ENCODE peak calls at places on chromosomes 2 and 18, in four cellular contexts. M is mucosa of descending colon, K is hepatocyte, B is vagina. N is an unnamed sample. For H3K4me1, the result is how much of the 10 kb centered on the place peaks cover.

GRCh38 chr2:152445791-152446201 is 110.8 kb downstream of the FMNL2 start:
- DNase-seq in B (no peak), K (no peak), M (no peak), N (no peak)

GRCh38 chr2:144356402-144356801 is 163.5 kb downstream of the ZEB2 start:
- DNase-seq in M (no peak), B (no peak), K (no peak), N (no peak)

GRCh38 chr18:40874233-40874632 is 1080.8 kb upstream of the PIK3C3 start:
- DNase-seq in M (no peak), B (no peak), K (no peak), N (no peak)

GRCh38 chr2:7595181-7595580 is 678.0 kb downstream of the RNF144A start:
- DNase-seq in M (no peak), K (no peak), B (no peak), N (no peak)

GRCh38 chr2:189178726-189179606 is 595 bp downstream of the COL5A2 start:
- DNase-seq in B (no peak), M (no peak), K (peak), N (no peak)

GRCh38 chr2:105409717-105410116 is 10.9 kb upstream of the FHL2 start:
- DNase-seq in K (peak), M (no peak), B (no peak), N (no peak)

GRCh38 chr2:237511885-237512405 is 24.9 kb downstream of the MLPH start:
- DNase-seq in K (no peak), M (no peak), B (no peak), N (no peak)

GRCh38 chr2:45595724-45596435 is 15.2 kb downstream of the SRBD1 start:
- DNase-seq in B (no peak), M (no peak), K (no peak), N (peak)

GRCh38 chr2:240432430-240432819 is 3.0 kb upstream of the GPC1 start:
- DNase-seq in M (no peak), K (no peak), B (peak), N (no peak)

GRCh38 chr18:8121091-8121490 is 488.1 kb upstream of the RAB12 start:
- DNase-seq in B (no peak), K (no peak), M (no peak), N (no peak)

GRCh38 chr18:74497308-74497640 is 1.1 kb downstream of the CNDP2 start:
- DNase-seq in B (no peak), M (no peak), K (no peak), N (no peak)

GRCh38 chr2:46311651-46312223 is 14.5 kb downstream of the EPAS1 start:
- DNase-seq in B (no peak), K (no peak), M (no peak), N (no peak)

GRCh38 chr2:69631402-69631801 is 12.1 kb downstream of the AAK1 start:
- DNase-seq in K (no peak), M (no peak), B (no peak), N (no peak)

GRCh38 chr2:100682536-100682935 is 119.7 kb downstream of the PDCL3 start:
- DNase-seq in K (no peak), M (no peak), B (peak), N (no peak)

GRCh38 chr2:28250006-28250405 is 142.7 kb upstream of the FOSL2 start:
- DNase-seq in M (no peak), B (no peak), K (peak), N (no peak)

GRCh38 chr2:29460191-29460590 is 345.0 kb downstream of the CLIP4 start:
- DNase-seq in M (no peak), B (no peak), K (no peak), N (no peak)

GRCh38 chr2:24852026-24852425 is 58.8 kb downstream of the CENPO start:
- DNase-seq in K (no peak), B (no peak), M (no peak), N (no peak)

GRCh38 chr2:88903744-88904353 is 212.4 kb downstream of the RPIA start:
- DNase-seq in B (no peak), M (no peak), K (no peak), N (no peak)

GRCh38 chr2:43075054-43075593 is 151.3 kb downstream of the ZFP36L2 start:
- DNase-seq in M (no peak), B (peak), K (peak), N (peak)

GRCh38 chr18:79576686-79577351 is 102.8 kb upstream of the CTDP1 start:
- DNase-seq in M (peak), K (peak), B (no peak), N (peak)

GRCh38 chr18:44898536-44898935 is 217.8 kb downstream of the SETBP1 start:
- DNase-seq in M (no peak), B (no peak), K (no peak), N (no peak)

GRCh38 chr2:34652636-34653035 is 1053.5 kb upstream of the FAM98A start:
- DNase-seq in K (peak), B (no peak), M (no peak), N (no peak)

GRCh38 chr2:223226264-223226663 is 174.3 kb downstream of the KCNE4 start:
- DNase-seq in M (no peak), K (no peak), B (no peak), N (no peak)

GRCh38 chr2:95277246-95277906 is 3.1 kb downstream of the PROM2 start:
- DNase-seq in B (no peak), M (peak), K (no peak), N (peak)

GRCh38 chr2:177889812-177890460 is 182.6 kb downstream of the PDE11A start:
- DNase-seq in B (no peak), M (no peak), K (no peak), N (no peak)

DNA sequence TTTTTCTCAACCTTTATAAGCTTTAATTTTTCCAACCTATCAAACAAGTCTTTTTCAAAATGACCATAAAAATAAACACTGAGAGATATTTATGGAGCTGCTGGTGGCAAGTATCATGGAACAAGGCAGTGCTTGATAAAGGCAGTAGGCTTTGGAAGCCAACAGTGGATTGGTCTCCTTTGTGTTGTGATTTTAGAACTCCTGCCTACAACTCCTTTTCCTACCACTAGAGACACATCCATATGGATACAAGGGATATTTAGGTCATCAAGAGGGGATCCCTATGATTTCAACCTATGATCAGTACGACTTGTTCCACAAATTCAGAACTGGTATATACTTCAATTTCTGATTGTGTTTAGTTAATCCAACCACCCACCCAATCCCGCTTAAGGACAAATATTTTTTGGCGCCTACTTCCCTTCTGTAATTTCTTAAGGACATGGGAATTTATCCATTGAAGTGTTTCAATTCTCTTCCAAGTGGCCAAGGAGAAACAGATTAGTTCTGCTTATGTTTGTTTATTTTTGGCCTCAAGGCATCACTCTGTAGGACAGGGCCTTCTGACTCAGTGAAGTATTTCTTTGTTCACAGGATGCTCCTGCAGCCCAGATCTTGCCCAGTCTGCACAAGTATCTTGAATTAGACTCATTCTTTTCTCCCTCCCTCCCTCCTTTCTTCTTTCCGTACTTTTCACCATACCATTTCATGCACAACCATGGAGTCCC is 2119.6 kb upstream of the PIK3C3 start:
- DNase-seq in B (no peak), K (no peak), M (no peak), N (no peak)
- TF ChIP-seq CTCF in B (no peak), K (no peak), M (no peak), N (no peak)

GRCh38 chr2:219000569-219000960 is 7.3 kb upstream of the CRYBA2 start:
- DNase-seq in K (no peak), B (no peak), M (no peak), N (peak)

GRCh38 chr2:218999881-219000568 is 6.8 kb upstream of the CRYBA2 start:
- DNase-seq in K (peak), B (no peak), M (no peak), N (peak)

GRCh38 chr2:218998414-218999002 is 5.3 kb upstream of the CRYBA2 start:
- DNase-seq in M (peak), K (no peak), B (no peak), N (no peak)

GRCh38 chr2:218997730-218998129 is 4.5 kb upstream of the CRYBA2 start:
- DNase-seq in K (no peak), M (no peak), B (no peak), N (no peak)

DNA sequence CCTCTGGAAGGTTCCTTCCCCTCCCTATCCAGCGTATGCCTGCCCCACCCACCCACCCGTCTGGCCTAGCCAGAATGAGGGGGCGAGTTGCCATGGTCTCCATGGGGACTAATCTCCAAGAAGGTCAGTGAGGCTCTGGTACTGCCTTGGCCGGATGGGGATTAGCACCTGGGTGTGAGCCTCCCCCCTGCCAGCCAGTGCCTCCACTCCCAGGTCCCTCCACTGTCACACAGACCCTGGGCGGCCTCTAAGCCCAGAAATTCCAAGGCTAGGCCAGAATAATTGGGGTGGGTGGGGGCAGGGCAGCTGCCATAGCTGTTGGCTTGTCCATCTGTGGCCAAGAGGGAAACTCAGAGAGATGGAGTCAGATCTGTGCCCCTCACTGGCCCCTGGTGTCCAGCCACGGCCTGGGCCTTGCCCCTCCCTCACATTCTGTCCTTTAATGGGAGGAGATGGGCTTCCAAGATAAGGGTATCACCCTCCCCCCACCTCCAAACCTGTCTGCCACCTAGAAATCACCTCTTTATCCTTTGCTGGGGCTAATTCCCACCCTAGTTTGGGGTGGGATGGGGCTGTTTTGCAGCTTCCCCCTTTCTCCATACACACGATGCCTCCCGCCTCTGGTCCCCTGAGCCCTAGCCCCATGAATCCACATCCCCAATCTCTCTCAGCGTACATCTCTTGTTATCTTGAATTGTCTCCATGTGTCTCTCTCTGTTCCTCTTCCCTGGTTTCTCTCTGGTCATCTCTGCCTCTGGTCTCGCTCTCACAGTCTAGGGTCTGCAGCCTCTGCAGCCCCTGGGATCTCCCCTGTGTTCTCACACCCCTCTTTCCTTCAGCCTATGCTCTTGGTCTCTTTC is 6.0 kb upstream of the CRYBA2 start:
- DNase-seq in M (no peak), B (no peak), K (no peak), N (no peak)
- H3K4me1 ChIP-seq in M (under half), B (under half), K (under half), N (under half)

GRCh38 chr2:98683728-98684127 is 47.2 kb downstream of the MGAT4A start:
- DNase-seq in K (no peak), B (no peak), M (no peak), N (no peak)
- TF ChIP-seq CTCF in K (no peak), B (no peak), M (no peak), N (no peak)

GRCh38 chr18:48947583-48947982 is 3.2 kb downstream of the SMAD7 start:
- DNase-seq in B (no peak), M (peak), K (peak), N (no peak)
- H3K4me1 ChIP-seq in B (half or more), M (under half), K (under half), N (under half)

GRCh38 chr2:63861220-63861822 is 19.6 kb downstream of the UGP2 start:
- DNase-seq in M (no peak), B (no peak), K (peak), N (peak)
- TF ChIP-seq CTCF in M (no peak), B (peak), K (peak), N (peak)

DNA sequence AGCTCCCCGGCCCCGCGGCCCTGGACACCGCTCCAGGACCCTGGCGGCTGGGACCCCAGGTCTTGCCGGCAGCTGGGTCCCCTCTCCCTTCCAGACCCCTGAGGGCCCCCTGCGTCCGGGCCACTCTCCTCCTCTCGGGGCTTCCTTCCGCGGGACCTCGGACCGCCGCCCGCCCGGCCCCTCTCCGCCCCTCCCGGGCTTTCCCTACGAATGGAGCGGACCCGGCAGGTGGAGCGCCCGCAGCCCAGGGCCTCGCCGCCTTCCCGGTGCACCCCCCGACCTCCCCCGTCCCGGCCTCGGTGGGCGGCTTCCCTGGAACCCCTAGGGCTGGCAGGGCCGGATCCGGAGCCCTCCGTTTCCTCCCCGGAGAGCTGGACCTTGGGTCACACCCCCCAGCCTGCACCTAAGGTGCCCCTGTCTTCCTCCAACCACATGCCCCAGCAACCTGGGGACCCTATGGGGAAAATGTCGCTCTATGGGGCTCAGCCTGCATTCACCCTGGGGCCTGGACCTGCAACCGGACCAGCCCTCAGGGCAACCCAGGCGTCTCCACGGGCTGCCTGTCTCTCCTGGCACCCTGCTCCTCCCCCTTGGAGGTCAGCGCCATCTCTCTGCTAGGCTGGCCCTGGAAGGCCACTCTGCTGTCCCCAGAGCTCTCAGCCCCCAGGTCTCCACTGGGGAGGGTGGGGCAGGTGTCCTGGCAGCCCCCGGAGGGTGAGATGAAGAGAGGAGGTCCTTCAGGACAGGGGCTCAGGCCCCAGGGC is 730 bp downstream of the B3GNT7 start:
- DNase-seq in K (no peak), B (no peak), M (peak), N (no peak)
- H3K4me1 ChIP-seq in K (under half), B (under half), M (under half), N (under half)